ENCODE peak calls at places on chromosomes 12 and 14, in four cellular contexts. N, S, E and B are unnamed samples.

GRCh38 chr12:11884661-11885060 is 186.1 kb upstream of the BCL2L14 start:
- DNase-seq in N (no peak), S (peak), E (no peak), B (no peak)

GRCh38 chr14:94701854-94702370 is 68.0 kb downstream of the GSC start:
- DNase-seq in N (no peak), S (no peak), E (no peak), B (no peak)

GRCh38 chr12:116708826-116709756 is 28.8 kb downstream of the SPRING1 start:
- DNase-seq in N (no peak), S (peak), E (peak), B (peak)

GRCh38 chr14:96631621-96632362 is 129.6 kb downstream of the PAPOLA start:
- DNase-seq in N (no peak), S (no peak), E (no peak), B (no peak)

GRCh38 chr12:104669057-104669770 is 212.5 kb downstream of the CHST11 start:
- DNase-seq in N (no peak), S (no peak), E (no peak), B (no peak)

GRCh38 chr14:21070610-21071224 is 613 bp downstream of the ARHGEF40 start:
- DNase-seq in N (no peak), S (peak), E (no peak), B (no peak)

GRCh38 chr12:114001731-114002340 is 35.7 kb upstream of the RBM19 start:
- DNase-seq in N (no peak), S (no peak), E (no peak), B (no peak)

GRCh38 chr14:103115845-103116572 is 7.3 kb upstream of the TNFAIP2 start:
- DNase-seq in N (no peak), S (peak), E (no peak), B (no peak)

GRCh38 chr12:124391340-124392261 is 96.7 kb downstream of the RFLNA start:
- DNase-seq in N (no peak), S (peak), E (peak), B (peak)

GRCh38 chr14:54362759-54363437 is 33.9 kb upstream of the CDKN3 start:
- DNase-seq in N (no peak), S (no peak), E (no peak), B (no peak)

GRCh38 chr12:25322918-25323773 is 72.4 kb upstream of the KRAS start:
- DNase-seq in N (no peak), S (peak), E (no peak), B (no peak)

GRCh38 chr12:79766705-79767464 is 76.1 kb upstream of the PAWR start:
- DNase-seq in N (no peak), S (no peak), E (no peak), B (no peak)

GRCh38 chr12:79765157-79765556 is 74.4 kb upstream of the PAWR start:
- DNase-seq in N (no peak), S (no peak), E (no peak), B (no peak)

GRCh38 chr12:79769860-79770485 is 79.2 kb upstream of the PAWR start:
- DNase-seq in N (no peak), S (no peak), E (no peak), B (no peak)

GRCh38 chr12:79773896-79774295 is 83.1 kb upstream of the PAWR start:
- DNase-seq in N (no peak), S (no peak), E (no peak), B (no peak)

DNA sequence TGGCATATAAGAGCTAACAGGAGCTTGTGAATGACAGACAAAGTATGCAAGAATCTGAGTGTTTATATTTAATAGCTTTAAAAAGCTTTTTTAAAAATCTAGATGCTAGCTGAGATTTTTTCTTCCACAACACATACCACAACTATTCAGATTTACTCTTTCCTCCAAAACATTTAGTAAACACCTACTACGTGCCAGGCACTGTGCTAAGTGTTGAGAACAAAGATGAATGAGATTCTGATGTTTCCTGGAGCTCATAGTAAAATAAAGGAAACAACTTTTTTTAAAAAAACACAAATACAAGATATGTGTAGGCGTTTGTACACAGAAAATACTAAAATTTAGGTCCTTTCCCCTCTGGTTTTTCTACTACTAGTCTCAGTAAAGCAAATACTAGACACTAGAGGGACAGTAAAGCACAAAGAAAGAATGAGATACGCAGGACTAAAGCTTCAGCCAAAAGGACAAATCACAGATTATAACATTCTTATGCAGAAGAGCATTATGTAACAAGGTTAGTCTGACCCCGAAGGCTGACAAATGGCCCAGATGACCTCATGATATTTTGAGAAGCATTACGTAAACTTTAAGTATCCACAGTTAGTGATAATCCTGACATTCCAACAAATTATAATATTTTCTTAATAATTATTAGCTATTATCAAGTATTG is 78.6 kb upstream of the PAWR start:
- DNase-seq in N (no peak), S (peak), E (no peak), B (no peak)
- TF ChIP-seq CTCF in N (no peak), S (no peak), E (no peak), B (no peak)

DNA sequence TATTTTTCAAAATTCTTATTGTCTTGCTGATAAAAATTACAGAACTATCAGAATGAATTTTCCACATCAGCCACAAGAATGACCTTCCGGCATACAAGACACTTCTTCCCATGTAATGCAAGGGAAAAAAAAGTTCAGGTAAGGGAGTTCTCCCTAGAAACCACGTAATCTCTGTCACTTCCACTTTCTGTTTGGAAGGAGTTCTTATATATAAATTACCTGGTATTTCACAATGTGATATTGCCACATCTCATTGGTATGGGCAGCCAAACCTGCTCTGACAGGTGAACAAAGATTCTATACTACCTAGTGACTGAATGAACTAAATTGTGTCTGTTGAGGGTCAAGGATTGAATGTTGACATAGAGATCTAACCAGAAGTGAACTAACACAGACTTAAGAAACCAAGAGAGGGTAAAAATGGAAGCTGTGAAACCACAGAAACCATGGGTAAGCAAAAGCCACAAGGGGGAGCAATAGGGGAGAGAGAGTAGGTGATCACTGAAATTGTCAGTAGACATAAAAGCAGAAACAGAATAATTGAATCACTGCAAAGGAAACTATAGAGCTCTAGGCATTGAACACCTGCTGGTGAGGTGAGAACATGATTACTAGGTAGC is 161.3 kb downstream of the RPL10L start:
- DNase-seq in N (no peak), S (no peak), E (peak), B (no peak)
- TF ChIP-seq CTCF in N (no peak), S (no peak), E (peak), B (no peak)

GRCh38 chr14:78595797-78596196 is 425.6 kb downstream of the NRXN3 start:
- DNase-seq in N (no peak), S (no peak), E (no peak), B (no peak)
- TF ChIP-seq CTCF in N (no peak), S (peak), E (peak), B (no peak)

DNA sequence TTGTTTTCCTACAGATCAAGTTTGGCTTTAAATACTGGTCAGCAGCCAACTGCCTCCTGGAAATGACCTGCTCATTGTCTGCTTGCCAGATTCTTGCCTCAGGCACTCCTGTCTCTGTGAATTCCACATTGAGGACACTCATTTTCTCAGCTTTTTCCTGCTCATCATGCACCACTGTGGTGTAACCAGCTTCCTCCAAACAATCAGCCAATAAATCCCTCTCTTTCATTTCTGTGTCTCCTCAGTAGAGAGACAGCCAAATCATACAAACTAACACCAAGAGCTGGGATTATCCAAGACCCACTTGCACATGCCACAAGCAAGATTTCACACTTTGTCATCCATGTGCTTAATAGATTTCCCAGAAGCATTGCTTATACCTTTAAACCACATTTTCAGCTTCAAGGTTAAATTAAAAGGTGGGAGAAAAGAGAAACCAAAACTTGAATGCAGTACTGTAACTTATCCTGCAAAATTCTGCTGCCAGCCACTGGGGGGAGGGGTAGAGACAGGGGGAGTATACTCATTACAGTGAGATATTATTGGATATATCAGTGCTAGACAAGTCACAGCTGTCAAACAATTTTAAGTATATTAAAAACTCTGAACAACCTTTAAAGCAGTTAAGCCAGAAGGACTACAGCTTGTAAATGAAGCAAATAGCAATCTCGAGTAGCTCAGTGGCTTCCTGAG is 105.0 kb downstream of the PPP2R5E start:
- DNase-seq in N (peak), S (peak), E (peak), B (no peak)
- TF ChIP-seq CTCF in N (peak), S (peak), E (peak), B (no peak)

GRCh38 chr12:10368206-10369171 is 21.4 kb downstream of the KLRK1 start:
- DNase-seq in N (no peak), S (no peak), E (no peak), B (no peak)
- TF ChIP-seq CTCF in N (no peak), S (no peak), E (no peak), B (no peak)

DNA sequence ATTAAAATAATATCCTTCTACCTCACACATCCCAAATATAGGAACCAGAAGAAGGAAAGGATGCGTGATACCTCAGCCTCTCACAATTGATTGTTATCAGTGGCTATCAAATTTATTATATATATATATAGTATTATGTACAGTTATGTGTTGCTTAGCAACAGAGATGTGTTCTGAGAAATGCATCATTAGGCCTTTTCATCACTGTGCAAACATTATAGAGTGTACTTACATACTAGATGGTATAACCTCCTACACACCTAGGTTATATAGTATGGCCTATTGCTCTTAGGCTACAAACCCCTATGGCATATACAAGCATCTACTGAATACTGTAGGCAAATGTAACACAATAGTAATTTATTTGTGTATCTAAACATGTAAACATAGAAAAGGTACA is 34.0 kb downstream of the PYM1 start:
- DNase-seq in N (no peak), S (no peak), E (no peak), B (no peak)
- TF ChIP-seq CTCF in N (no peak), S (no peak), E (no peak), B (no peak)

GRCh38 chr12:55092579-55092978 is 33.6 kb upstream of the OR9K2 start:
- DNase-seq in N (no peak), S (no peak), E (no peak), B (no peak)
- TF ChIP-seq CTCF in N (no peak), S (no peak), E (no peak), B (no peak)

GRCh38 chr14:24275524-24276139 is 4.2 kb upstream of the RABGGTA start:
- DNase-seq in N (no peak), S (no peak), E (peak), B (no peak)
- TF ChIP-seq CTCF in N (no peak), S (no peak), E (peak), B (no peak)